ENCODE peak calls at places on chromosomes 7 and 10, in seven cellular contexts. One of them, this sample, is unnamed.

GRCh38 chr10:62072901-62073300 is 171.4 kb downstream of the ARID5B start:
- DNase-seq in dorsolateral prefrontal cortex: no peak
- DNase-seq in T-helper 9 cell: no peak
- DNase-seq in osteocyte: no peak
- DNase-seq in stimulated activated CD8-positive, alpha-beta memory T cell treated with anti-CD3 and anti-CD28 coated beads, Interleukin-7, amount 100 ng/mL, for 1 hour: no peak
- DNase-seq in OCI-LY7: no peak
- DNase-seq in mucosa of gallbladder: no peak
- DNase-seq in this sample: no peak

GRCh38 chr7:148395292-148395691 is 195.3 kb upstream of the C7orf33 start:
- DNase-seq in dorsolateral prefrontal cortex: no peak
- DNase-seq in T-helper 9 cell: no peak
- DNase-seq in osteocyte: no peak
- DNase-seq in stimulated activated CD8-positive, alpha-beta memory T cell treated with anti-CD3 and anti-CD28 coated beads, Interleukin-7, amount 100 ng/mL, for 1 hour: no peak
- DNase-seq in OCI-LY7: no peak
- DNase-seq in mucosa of gallbladder: no peak
- DNase-seq in this sample: no peak

GRCh38 chr10:49365675-49366415 is 30.0 kb downstream of the DRGX start:
- DNase-seq in dorsolateral prefrontal cortex: no peak
- DNase-seq in T-helper 9 cell: no peak
- DNase-seq in osteocyte: peak
- DNase-seq in stimulated activated CD8-positive, alpha-beta memory T cell treated with anti-CD3 and anti-CD28 coated beads, Interleukin-7, amount 100 ng/mL, for 1 hour: no peak
- DNase-seq in OCI-LY7: no peak
- DNase-seq in mucosa of gallbladder: peak
- DNase-seq in this sample: no peak

GRCh38 chr10:122648599-122649428 is 50.8 kb downstream of the C10orf120 start:
- DNase-seq in dorsolateral prefrontal cortex: peak
- DNase-seq in T-helper 9 cell: no peak
- DNase-seq in osteocyte: no peak
- DNase-seq in stimulated activated CD8-positive, alpha-beta memory T cell treated with anti-CD3 and anti-CD28 coated beads, Interleukin-7, amount 100 ng/mL, for 1 hour: no peak
- DNase-seq in OCI-LY7: peak
- DNase-seq in mucosa of gallbladder: peak
- DNase-seq in this sample: no peak

GRCh38 chr10:44843484-44843883 is 67.7 kb upstream of the TMEM72 start:
- DNase-seq in dorsolateral prefrontal cortex: no peak
- DNase-seq in T-helper 9 cell: no peak
- DNase-seq in osteocyte: no peak
- DNase-seq in stimulated activated CD8-positive, alpha-beta memory T cell treated with anti-CD3 and anti-CD28 coated beads, Interleukin-7, amount 100 ng/mL, for 1 hour: no peak
- DNase-seq in OCI-LY7: no peak
- DNase-seq in mucosa of gallbladder: no peak
- DNase-seq in this sample: no peak

GRCh38 chr7:133688483-133689239 is 435.8 kb downstream of the EXOC4 start:
- DNase-seq in dorsolateral prefrontal cortex: no peak
- DNase-seq in T-helper 9 cell: no peak
- DNase-seq in osteocyte: no peak
- DNase-seq in stimulated activated CD8-positive, alpha-beta memory T cell treated with anti-CD3 and anti-CD28 coated beads, Interleukin-7, amount 100 ng/mL, for 1 hour: no peak
- DNase-seq in OCI-LY7: no peak
- DNase-seq in mucosa of gallbladder: no peak
- DNase-seq in this sample: no peak

GRCh38 chr10:47361293-47361692 is 13.1 kb downstream of the RBP3 start:
- DNase-seq in dorsolateral prefrontal cortex: no peak
- DNase-seq in T-helper 9 cell: no peak
- DNase-seq in osteocyte: no peak
- DNase-seq in stimulated activated CD8-positive, alpha-beta memory T cell treated with anti-CD3 and anti-CD28 coated beads, Interleukin-7, amount 100 ng/mL, for 1 hour: no peak
- DNase-seq in OCI-LY7: peak
- DNase-seq in mucosa of gallbladder: no peak
- DNase-seq in this sample: no peak

GRCh38 chr7:114293289-114294012 is 121.2 kb upstream of the FOXP2 start:
- DNase-seq in dorsolateral prefrontal cortex: no peak
- DNase-seq in T-helper 9 cell: no peak
- DNase-seq in osteocyte: no peak
- DNase-seq in stimulated activated CD8-positive, alpha-beta memory T cell treated with anti-CD3 and anti-CD28 coated beads, Interleukin-7, amount 100 ng/mL, for 1 hour: no peak
- DNase-seq in OCI-LY7: no peak
- DNase-seq in mucosa of gallbladder: no peak
- DNase-seq in this sample: no peak

GRCh38 chr7:27382307-27382706 is 139.7 kb downstream of the EVX1 start:
- DNase-seq in dorsolateral prefrontal cortex: no peak
- DNase-seq in T-helper 9 cell: no peak
- DNase-seq in osteocyte: no peak
- DNase-seq in stimulated activated CD8-positive, alpha-beta memory T cell treated with anti-CD3 and anti-CD28 coated beads, Interleukin-7, amount 100 ng/mL, for 1 hour: no peak
- DNase-seq in OCI-LY7: no peak
- DNase-seq in mucosa of gallbladder: no peak
- DNase-seq in this sample: no peak

GRCh38 chr10:127877701-127878100 is 15.0 kb downstream of the CLRN3 start:
- DNase-seq in dorsolateral prefrontal cortex: no peak
- DNase-seq in T-helper 9 cell: no peak
- DNase-seq in osteocyte: no peak
- DNase-seq in stimulated activated CD8-positive, alpha-beta memory T cell treated with anti-CD3 and anti-CD28 coated beads, Interleukin-7, amount 100 ng/mL, for 1 hour: no peak
- DNase-seq in OCI-LY7: no peak
- DNase-seq in mucosa of gallbladder: no peak
- DNase-seq in this sample: no peak

GRCh38 chr7:137469191-137469811 is 125.8 kb upstream of the PTN start:
- DNase-seq in dorsolateral prefrontal cortex: no peak
- DNase-seq in T-helper 9 cell: no peak
- DNase-seq in osteocyte: no peak
- DNase-seq in stimulated activated CD8-positive, alpha-beta memory T cell treated with anti-CD3 and anti-CD28 coated beads, Interleukin-7, amount 100 ng/mL, for 1 hour: no peak
- DNase-seq in OCI-LY7: no peak
- DNase-seq in mucosa of gallbladder: no peak
- DNase-seq in this sample: no peak

GRCh38 chr10:44952779-44953231 is 6.8 kb upstream of the RASSF4 start:
- DNase-seq in dorsolateral prefrontal cortex: no peak
- DNase-seq in T-helper 9 cell: no peak
- DNase-seq in osteocyte: no peak
- DNase-seq in stimulated activated CD8-positive, alpha-beta memory T cell treated with anti-CD3 and anti-CD28 coated beads, Interleukin-7, amount 100 ng/mL, for 1 hour: no peak
- DNase-seq in OCI-LY7: no peak
- DNase-seq in mucosa of gallbladder: no peak
- DNase-seq in this sample: no peak

GRCh38 chr10:72276013-72276387 is 2.3 kb downstream of the DDIT4 start:
- DNase-seq in dorsolateral prefrontal cortex: no peak
- DNase-seq in T-helper 9 cell: no peak
- DNase-seq in osteocyte: no peak
- DNase-seq in stimulated activated CD8-positive, alpha-beta memory T cell treated with anti-CD3 and anti-CD28 coated beads, Interleukin-7, amount 100 ng/mL, for 1 hour: no peak
- DNase-seq in OCI-LY7: no peak
- DNase-seq in mucosa of gallbladder: peak
- DNase-seq in this sample: no peak